ENCODE peak calls at places on chromosome 3, in four cellular contexts. C, S, Z and A are unnamed samples.

GRCh38 chr3:166114448-166114847 is 277.2 kb upstream of the BCHE start:
- DNase-seq in C (no peak), S (no peak), Z (no peak), A (no peak)

GRCh38 chr3:33687406-33688010 is 30.5 kb downstream of the CLASP2 start:
- DNase-seq in C (no peak), S (no peak), Z (no peak), A (peak)

GRCh38 chr3:66236281-66236680 is 15.5 kb downstream of the SLC25A26 start:
- DNase-seq in C (no peak), S (no peak), Z (no peak), A (peak)

GRCh38 chr3:52435246-52436101 is 9.4 kb downstream of the SEMA3G start:
- DNase-seq in C (no peak), S (no peak), Z (no peak), A (no peak)

GRCh38 chr3:64815195-64815627 is 127.4 kb upstream of the ADAMTS9 start:
- DNase-seq in C (no peak), S (no peak), Z (no peak), A (peak)

GRCh38 chr3:58526124-58526957 is 10.6 kb downstream of the ACOX2 start:
- DNase-seq in C (no peak), S (no peak), Z (no peak), A (no peak)

GRCh38 chr3:127547761-127548605 is 42.5 kb downstream of the TPRA1 start:
- DNase-seq in C (peak), S (peak), Z (peak), A (peak)

GRCh38 chr3:8451696-8452095 is 49.9 kb upstream of the LMCD1 start:
- DNase-seq in C (no peak), S (no peak), Z (no peak), A (no peak)

GRCh38 chr3:162171970-162172369 is 675.4 kb downstream of the OTOL1 start:
- DNase-seq in C (no peak), S (no peak), Z (no peak), A (no peak)

GRCh38 chr3:131328739-131329138 is 52.8 kb upstream of the NUDT16 start:
- DNase-seq in C (no peak), S (no peak), Z (no peak), A (no peak)

GRCh38 chr3:10437995-10438901 is 67.1 kb downstream of the ATP2B2 start:
- DNase-seq in C (no peak), S (no peak), Z (no peak), A (peak)

GRCh38 chr3:155753038-155753647 is 8.3 kb upstream of the PLCH1 start:
- DNase-seq in C (no peak), S (no peak), Z (no peak), A (peak)

GRCh38 chr3:146421814-146422748 is 47.3 kb downstream of the PLSCR2 start:
- DNase-seq in C (no peak), S (no peak), Z (no peak), A (no peak)

GRCh38 chr3:185069583-185070030 is 83.3 kb downstream of the C3orf70 start:
- DNase-seq in C (no peak), S (no peak), Z (no peak), A (peak)

GRCh38 chr3:59877679-59878427 is 828.0 kb upstream of the CFAP20DC start:
- DNase-seq in C (no peak), S (no peak), Z (no peak), A (no peak)

GRCh38 chr3:139629033-139629432 is 48.7 kb downstream of the NMNAT3 start:
- DNase-seq in C (no peak), S (no peak), Z (no peak), A (peak)

GRCh38 chr3:126436826-126437717 is 38.6 kb downstream of the ZXDC start:
- DNase-seq in C (no peak), S (no peak), Z (no peak), A (no peak)

GRCh38 chr3:3038201-3038991 is 71.8 kb downstream of the IL5RA start:
- DNase-seq in C (no peak), S (no peak), Z (no peak), A (no peak)

GRCh38 chr3:1037631-1038030 is 55.2 kb upstream of the CNTN6 start:
- DNase-seq in C (no peak), S (no peak), Z (no peak), A (no peak)

GRCh38 chr3:40137586-40138295 is 171.8 kb upstream of the EIF1B start:
- DNase-seq in C (no peak), S (no peak), Z (no peak), A (peak)

GRCh38 chr3:17412950-17413530 is 329.4 kb downstream of the TBC1D5 start:
- DNase-seq in C (no peak), S (no peak), Z (no peak), A (peak)

GRCh38 chr3:20574746-20575145 is 388.7 kb upstream of the SGO1 start:
- DNase-seq in C (no peak), S (no peak), Z (no peak), A (no peak)

GRCh38 chr3:156761713-156762575 is 64.2 kb upstream of the LEKR1 start:
- DNase-seq in C (no peak), S (no peak), Z (no peak), A (no peak)

GRCh38 chr3:13022348-13023250 is 50.6 kb downstream of the IQSEC1 start:
- DNase-seq in C (no peak), S (peak), Z (no peak), A (peak)

GRCh38 chr3:184230603-184231528 is 1.5 kb downstream of the VWA5B2 start:
- DNase-seq in C (no peak), S (peak), Z (no peak), A (no peak)

GRCh38 chr3:180855364-180855763 is 57.1 kb upstream of the FXR1 start:
- DNase-seq in C (no peak), S (no peak), Z (no peak), A (no peak)

GRCh38 chr3:129016366-129016724 is 15.2 kb downstream of the EFCC1 start:
- DNase-seq in C (no peak), S (peak), Z (peak), A (no peak)

GRCh38 chr3:191296041-191296541 is 33.1 kb upstream of the CCDC50 start:
- DNase-seq in C (no peak), S (no peak), Z (no peak), A (no peak)

GRCh38 chr3:64152100-64152499 is 73.2 kb downstream of the PRICKLE2 start:
- DNase-seq in C (no peak), S (no peak), Z (no peak), A (peak)

GRCh38 chr3:71219744-71220638 is 363.5 kb downstream of the FOXP1 start:
- DNase-seq in C (no peak), S (no peak), Z (no peak), A (no peak)

GRCh38 chr3:149480326-149481017 is 6.0 kb downstream of the TM4SF4 start:
- DNase-seq in C (peak), S (peak), Z (no peak), A (peak)
- H3K27ac ChIP-seq in C (peak), S (no peak), Z (no peak), A (no peak)

GRCh38 chr3:122246214-122246613 is 62.7 kb downstream of the CASR start:
- DNase-seq in C (no peak), S (no peak), Z (no peak), A (no peak)
- H3K27ac ChIP-seq in C (no peak), S (peak), Z (no peak), A (no peak)

GRCh38 chr3:105812194-105812586 is 56.6 kb downstream of the CBLB start:
- DNase-seq in C (no peak), S (no peak), Z (no peak), A (no peak)
- H3K27ac ChIP-seq in C (no peak), S (no peak), Z (no peak), A (no peak)

DNA sequence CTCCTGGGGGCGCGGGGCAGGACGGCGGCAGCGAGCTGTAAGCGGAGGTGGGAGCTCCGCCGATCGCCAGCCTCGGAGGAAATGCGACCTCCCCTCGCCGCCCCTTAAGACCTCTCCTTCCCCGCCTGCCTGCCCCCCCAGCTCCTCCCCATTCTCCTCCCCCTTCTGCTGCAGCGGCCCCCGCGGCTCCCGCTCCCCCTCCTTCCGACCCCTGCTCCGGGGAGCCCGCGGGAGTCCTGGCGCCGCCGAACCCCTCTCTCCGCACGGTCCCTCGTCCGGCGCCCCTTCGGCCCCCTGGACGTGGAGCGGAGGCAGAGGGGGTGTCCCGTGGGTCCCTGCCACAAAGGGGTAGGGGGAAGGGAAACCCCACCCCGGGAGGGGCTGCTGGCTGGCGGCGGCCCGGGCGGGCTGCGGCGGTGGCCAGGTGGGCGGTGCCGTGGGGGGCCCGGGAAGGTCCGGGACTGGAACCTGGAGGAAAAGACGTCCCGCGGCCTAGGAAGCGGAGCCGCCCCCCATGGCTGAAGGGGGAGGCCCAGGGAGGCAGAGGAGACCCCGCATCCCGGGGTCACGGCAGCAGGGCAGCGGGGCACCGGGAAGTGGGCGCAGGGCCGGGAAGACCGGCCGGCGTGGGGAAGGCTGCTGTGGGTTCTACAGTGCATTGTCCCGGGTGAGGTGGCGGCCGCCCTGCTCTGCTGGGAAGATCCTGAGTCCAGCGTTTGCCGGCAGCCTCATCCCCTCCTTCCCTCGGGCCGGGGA is at the start of gene FSTL1:
- DNase-seq in C (no peak), S (peak), Z (no peak), A (peak)
- H3K27ac ChIP-seq in C (peak), S (peak), Z (no peak), A (peak)

GRCh38 chr3:48403533-48404439 is 26.1 kb downstream of the PLXNB1 start:
- DNase-seq in C (peak), S (no peak), Z (no peak), A (no peak)

GRCh38 chr3:48400824-48401433 is 28.9 kb downstream of the FBXW12 start:
- DNase-seq in C (peak), S (peak), Z (peak), A (peak)

GRCh38 chr3:48404440-48405342 is 25.2 kb downstream of the PLXNB1 start:
- DNase-seq in C (peak), S (no peak), Z (no peak), A (no peak)

GRCh38 chr3:48402281-48402732 is 27.6 kb downstream of the PLXNB1 start:
- DNase-seq in C (peak), S (peak), Z (no peak), A (no peak)

DNA sequence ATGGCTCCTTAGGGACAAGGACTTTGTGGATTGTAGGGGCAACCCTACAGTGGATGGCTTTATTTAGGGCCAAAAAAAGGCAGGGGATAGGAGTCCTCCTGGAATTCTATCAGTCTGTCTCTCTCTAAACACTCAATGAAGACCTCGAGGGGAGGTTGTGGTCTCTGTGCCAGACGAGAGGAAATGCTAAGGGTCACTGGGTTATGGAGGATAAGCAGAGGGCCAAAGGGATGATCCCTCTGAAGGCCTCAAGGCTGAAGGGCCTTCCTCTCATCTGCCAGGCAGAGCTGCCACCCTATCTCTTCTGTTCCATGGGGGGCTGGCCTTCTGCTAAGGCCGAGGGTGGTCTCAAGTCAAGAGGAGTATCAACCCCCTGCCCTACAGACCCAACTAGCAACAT is 27.0 kb downstream of the PLXNB1 start:
- DNase-seq in C (peak), S (no peak), Z (no peak), A (no peak)
- H3K27ac ChIP-seq in C (no peak), S (peak), Z (no peak), A (peak)

DNA sequence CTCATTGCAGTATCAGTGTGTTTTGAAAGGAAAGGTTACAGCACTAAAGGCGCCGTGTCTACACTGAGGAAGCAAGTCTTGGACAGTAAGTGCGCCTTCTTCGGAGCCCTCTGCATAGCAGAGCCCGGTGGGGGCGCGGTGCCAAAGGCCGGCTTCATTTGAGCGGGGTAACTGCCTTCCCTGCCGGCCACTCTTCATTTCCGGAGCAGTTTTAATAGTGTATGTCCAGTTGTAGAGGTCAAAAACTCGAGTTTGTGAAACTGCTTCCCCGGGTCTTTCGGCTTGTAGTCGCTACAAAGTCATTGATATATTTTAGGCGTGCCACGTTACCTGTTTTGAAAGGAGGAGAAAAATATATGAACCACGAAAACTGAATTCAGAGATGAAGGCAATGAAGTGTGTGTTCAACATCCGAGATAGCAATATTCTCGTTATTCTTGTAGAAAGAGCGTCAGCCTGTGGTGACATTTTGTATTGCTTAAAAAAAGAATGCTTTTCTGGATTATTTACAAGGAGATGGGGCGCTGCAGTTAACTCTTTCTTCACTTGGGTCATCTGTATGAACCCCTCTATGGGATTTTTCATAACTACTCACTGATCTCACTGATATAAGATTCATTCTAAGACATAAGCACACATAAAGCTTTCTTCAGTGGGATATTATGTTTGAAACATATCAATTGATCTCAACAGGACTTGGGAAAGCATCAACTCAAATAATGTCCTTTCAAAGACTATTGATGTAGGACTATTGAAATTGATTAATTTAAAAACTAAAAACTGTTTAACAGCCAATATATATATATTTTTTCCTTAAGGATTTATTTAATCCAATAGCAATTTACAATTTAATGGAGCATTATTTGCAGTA is 3.0 kb downstream of the ALCAM start:
- DNase-seq in C (peak), S (peak), Z (peak), A (peak)
- H3K27ac ChIP-seq in C (peak), S (peak), Z (peak), A (no peak)

GRCh38 chr3:143657391-143657790 is 190.9 kb downstream of the SLC9A9 start:
- DNase-seq in C (no peak), S (no peak), Z (no peak), A (peak)
- H3K27ac ChIP-seq in C (no peak), S (no peak), Z (no peak), A (no peak)

GRCh38 chr3:189626286-189626685 is 4.9 kb upstream of the TP63 start:
- DNase-seq in C (no peak), S (no peak), Z (no peak), A (no peak)
- H3K27ac ChIP-seq in C (no peak), S (no peak), Z (no peak), A (no peak)